ENCODE peak calls at places on chromosome 11, in six cellular contexts. A is GM12865, E is mucosa of descending colon, W is A549, S is astrocyte of the spinal cord, N is left lung. F is an unnamed sample.

GRCh38 chr11:116510166-116510565 is 262.6 kb downstream of the BUD13 start:
- DNase-seq in S (no peak), E (no peak), W (no peak), A (no peak), N (no peak), F (no peak)

GRCh38 chr11:12150831-12151382 is 40.5 kb downstream of the MICAL2 start:
- DNase-seq in N (no peak), S (peak; percentile 81), E (no peak), A (no peak), W (no peak), F (no peak)

GRCh38 chr11:96339704-96340554 is 3.1 kb downstream of the MAML2 start:
- DNase-seq in E (peak; percentile 50), N (no peak), A (peak; percentile 8), S (peak; percentile 52), W (no peak), F (no peak)

GRCh38 chr11:125312812-125313211 is 148.3 kb downstream of the PKNOX2 start:
- DNase-seq in S (no peak), E (no peak), N (no peak), W (no peak), A (no peak), F (no peak)

GRCh38 chr11:134837166-134837886 is 425.3 kb upstream of the B3GAT1 start:
- DNase-seq in E (no peak), W (no peak), A (no peak), S (no peak), N (no peak), F (no peak)

GRCh38 chr11:86134580-86135318 is 65.9 kb upstream of the PICALM start:
- DNase-seq in S (no peak), A (no peak), N (no peak), W (no peak), E (no peak), F (no peak)

GRCh38 chr11:27353593-27354358 is 9.2 kb downstream of the CCDC34 start:
- DNase-seq in E (no peak), S (peak; percentile 16), A (no peak), W (no peak), N (no peak), F (no peak)

GRCh38 chr11:82899191-82899820 is 924 bp downstream of the PRCP start:
- DNase-seq in A (peak; percentile 24), W (no peak), N (no peak), S (no peak), E (no peak), F (peak; percentile 88)

GRCh38 chr11:74019860-74020259 is 11.0 kb upstream of the UCP3 start:
- DNase-seq in E (no peak), A (peak; percentile 14), N (no peak), W (no peak), S (peak; percentile 21), F (no peak)

GRCh38 chr11:78420255-78420764 is 2.7 kb upstream of the GAB2 start:
- DNase-seq in S (peak; percentile 86), E (peak; percentile 60), W (peak; percentile 85), N (peak; percentile 52), A (peak; percentile 63), F (no peak)

GRCh38 chr11:74318241-74318932 is 6.9 kb upstream of the P4HA3 start:
- DNase-seq in A (no peak), E (no peak), N (no peak), W (no peak), S (peak; percentile 88), F (no peak)

GRCh38 chr11:85307381-85307780 is 319.8 kb downstream of the DLG2 start:
- DNase-seq in W (no peak), E (no peak), N (no peak), S (peak; percentile 10), A (no peak), F (no peak)

GRCh38 chr11:8018742-8019631 is 31.9 kb downstream of the EIF3F start:
- DNase-seq in E (peak; percentile 59), A (peak; percentile 53), W (peak; percentile 32), N (peak; percentile 55), S (peak; percentile 63), F (peak; percentile 59)
- H3K4me3 ChIP-seq in E (peak overlapping the region; percentile 14), A (peak overlapping the region; percentile 20), W (peak overlapping the region; percentile 61), N (peak overlapping the region; percentile 36), S (peak overlapping the region; percentile 47), F (peak overlapping the region; percentile 52)

DNA sequence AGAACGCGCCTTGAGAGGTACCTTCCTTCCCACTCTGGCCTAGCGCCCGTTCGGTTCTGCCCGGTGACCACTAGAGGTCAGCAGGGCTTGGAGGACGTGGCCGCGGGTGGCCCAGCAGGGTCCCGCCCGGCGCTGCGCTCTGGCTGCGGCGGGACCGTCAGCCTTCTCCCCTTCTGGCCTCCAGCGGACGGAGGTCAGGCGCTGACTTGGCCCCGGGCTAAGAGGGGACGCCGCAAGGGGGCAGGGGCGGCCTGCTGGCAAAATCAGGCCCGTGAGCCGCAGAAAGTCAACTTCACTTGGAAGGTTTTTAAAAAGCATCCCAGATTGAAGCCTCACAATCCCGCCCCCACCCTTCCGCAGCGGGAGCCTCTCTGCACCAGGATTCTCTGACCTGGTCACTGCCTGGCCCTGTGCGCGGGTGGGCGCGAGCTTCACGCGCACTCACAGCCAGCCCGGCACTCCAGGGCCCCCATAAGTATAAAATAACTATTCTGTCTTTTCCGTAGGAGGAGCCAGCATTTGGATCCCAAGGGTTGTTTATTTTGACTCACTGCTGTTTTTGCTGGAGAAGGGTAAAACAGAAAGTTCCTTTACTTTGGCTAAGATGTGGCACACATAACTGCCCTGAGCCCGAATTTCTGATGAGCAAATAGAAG is 23.2 kb upstream of the ZBTB16 start:
- DNase-seq in A (peak; percentile 24), W (peak; percentile 72), N (peak; percentile 84), S (peak; percentile 69), E (peak; percentile 89), F (no peak)
- H3K4me3 ChIP-seq in A (no peak overlapping the region), W (peak overlapping the region; percentile 46), N (peak overlapping the region; percentile 20), S (peak overlapping the region; percentile 33), E (no peak overlapping the region), F (no peak overlapping the region)

GRCh38 chr11:67374571-67375276 is 1.3 kb upstream of the CLCF1 start:
- DNase-seq in A (no peak), S (no peak), E (no peak), W (peak; percentile 92), N (no peak), F (no peak)
- H3K4me3 ChIP-seq in A (no peak overlapping the region), S (no peak overlapping the region), E (no peak overlapping the region), W (peak overlapping the region; percentile 68), N (peak overlapping the region; percentile 68), F (no peak overlapping the region)

GRCh38 chr11:65559535-65559934 is 1.4 kb upstream of the LTBP3 start:
- DNase-seq in N (no peak), S (no peak), E (no peak), A (no peak), W (no peak), F (no peak)
- H3K4me3 ChIP-seq in N (no peak overlapping the region), S (no peak overlapping the region), E (no peak overlapping the region), A (no peak overlapping the region), W (peak overlapping the region; percentile 62), F (no peak overlapping the region)

GRCh38 chr11:6927030-6927617 is 898 bp downstream of the ZNF215 start:
- DNase-seq in N (no peak), E (no peak), W (no peak), S (no peak), A (peak; percentile 72), F (no peak)

GRCh38 chr11:6931146-6931713 is 5.0 kb downstream of the ZNF215 start:
- DNase-seq in W (no peak), N (no peak), S (no peak), A (no peak), E (no peak), F (no peak)

GRCh38 chr11:6925636-6926207 is 504 bp upstream of the ZNF215 start:
- DNase-seq in W (no peak), S (peak; percentile 6), N (no peak), A (peak; percentile 18), E (no peak), F (no peak)

GRCh38 chr11:6926208-6927029 is at the start of gene ZNF215:
- DNase-seq in A (peak; percentile 95), N (peak; percentile 85), E (peak; percentile 90), S (peak; percentile 79), W (peak; percentile 76), F (no peak)

DNA sequence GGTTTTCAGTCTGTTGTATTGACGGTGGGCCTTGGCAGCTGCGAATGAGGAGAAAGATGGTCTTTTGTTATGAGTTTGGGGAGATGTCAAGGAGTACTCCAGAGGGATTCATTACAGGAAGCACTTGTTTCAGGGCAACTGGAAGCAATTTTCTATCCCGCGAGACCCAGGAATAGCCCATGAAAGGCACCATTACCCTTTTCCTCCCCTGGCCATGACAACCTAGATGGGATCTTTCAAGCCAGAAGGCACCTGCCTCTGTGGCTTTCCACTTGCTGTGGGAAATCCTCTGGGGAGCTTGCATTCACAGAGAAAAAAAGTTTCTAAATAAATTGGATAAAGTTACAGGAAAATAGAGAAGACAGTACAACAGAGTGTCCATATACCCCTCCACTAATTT is 2.7 kb downstream of the ZNF215 start:
- DNase-seq in N (no peak), E (no peak), W (no peak), S (no peak), A (no peak), F (no peak)
- H3K4me3 ChIP-seq in N (no peak overlapping the region), E (no peak overlapping the region), W (no peak overlapping the region), S (no peak overlapping the region), A (no peak overlapping the region), F (no peak overlapping the region)

DNA sequence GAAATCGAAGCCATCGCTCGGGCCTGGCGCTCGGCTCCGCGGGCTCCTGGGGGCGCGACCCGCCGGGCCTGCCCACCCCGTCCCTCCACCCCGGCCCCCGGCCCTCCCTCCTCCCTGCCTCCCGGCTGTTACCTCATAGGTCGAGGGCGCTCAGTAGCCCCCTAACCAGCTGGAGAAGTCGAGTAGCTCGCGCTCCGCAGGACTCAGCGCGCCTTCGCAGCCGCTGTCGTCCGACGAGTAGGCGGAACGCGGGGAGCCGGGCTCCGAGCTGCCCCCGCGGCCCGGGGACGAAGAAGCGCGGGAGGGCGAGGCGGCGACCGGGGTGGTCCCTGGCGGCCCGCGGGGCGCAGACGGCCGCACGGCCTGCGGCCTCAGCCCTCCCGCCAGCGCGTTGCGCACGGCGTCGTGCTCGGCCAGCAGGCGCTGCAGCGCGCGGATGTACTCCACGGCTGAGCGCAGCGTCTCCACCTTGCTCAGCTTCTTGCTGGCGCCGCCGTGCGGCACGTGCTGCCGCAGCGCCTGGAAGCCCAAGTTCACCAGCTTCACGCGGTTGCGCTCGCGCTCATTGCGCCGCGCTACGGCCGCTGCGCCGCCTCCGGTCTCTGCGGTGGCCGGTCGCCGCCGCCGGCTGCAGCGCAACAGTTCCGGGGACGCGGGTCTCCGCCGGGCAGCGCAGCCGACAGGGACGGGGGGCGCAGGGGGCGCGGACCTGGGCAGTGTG is 627 bp downstream of the ASCL2 start:
- DNase-seq in S (peak; percentile 29), W (peak; percentile 85), E (peak; percentile 77), A (no peak), N (peak; percentile 59), F (no peak)
- H3K4me3 ChIP-seq in S (no peak overlapping the region), W (peak overlapping the region; percentile 52), E (no peak overlapping the region), A (no peak overlapping the region), N (peak overlapping the region; percentile 52), F (peak overlapping the region; percentile 48)